ENCODE peak calls at places on chromosomes 16 and 17, in eight cellular contexts. Z is upper lobe of right lung; U is right lobe of liver; Q is adrenal gland; M is psoas muscle; H is heart left ventricle; Y is CD4-positive, CD25-positive, alpha-beta regulatory T cell; S is PC-9. I is an unnamed sample. For H3K36me3, the result is how much of the 10 kb centered on the place peaks cover.

GRCh38 chr17:39674179-39674578 is 5.9 kb downstream of the PNMT start:
- DNase-seq in Q (no peak), M (no peak), H (no peak), S (no peak), Z (no peak), Y (no peak), U (no peak), I (no peak)

GRCh38 chr17:29103341-29103740 is 60.4 kb downstream of the PIPOX start:
- DNase-seq in Z (no peak), S (no peak), Q (no peak), Y (no peak), M (no peak), U (no peak), H (no peak), I (no peak)

GRCh38 chr16:17451835-17452234 is 18.9 kb downstream of the XYLT1 start:
- DNase-seq in Q (no peak), M (no peak), U (no peak), H (no peak), Z (no peak), S (no peak), Y (no peak), I (no peak)

GRCh38 chr16:85794696-85795095 is 4.6 kb downstream of the EMC8 start:
- DNase-seq in S (no peak), Y (no peak), M (no peak), Z (no peak), H (no peak), Q (no peak), U (no peak), I (no peak)

GRCh38 chr16:23362460-23363317 is 60.6 kb downstream of the SCNN1B start:
- DNase-seq in U (no peak), Z (peak), H (no peak), Q (no peak), S (peak), M (no peak), Y (no peak), I (peak)

GRCh38 chr17:17659340-17659739 is 21.9 kb upstream of the RAI1 start:
- DNase-seq in Q (no peak), H (no peak), Y (no peak), Z (no peak), S (no peak), M (no peak), U (no peak), I (no peak)

GRCh38 chr16:78200023-78200389 is 100.6 kb downstream of the WWOX start:
- DNase-seq in Y (no peak), M (no peak), Q (no peak), H (no peak), S (no peak), U (no peak), Z (no peak), I (no peak)

GRCh38 chr17:4178651-4179050 is 35.7 kb downstream of the CYB5D2 start:
- DNase-seq in M (no peak), Q (no peak), Y (no peak), S (no peak), U (no peak), Z (peak), H (no peak), I (peak)

GRCh38 chr16:1778200-1779179 is 3.9 kb downstream of the SPSB3 start:
- DNase-seq in Q (no peak), U (peak), Y (no peak), S (no peak), H (peak), M (peak), Z (no peak), I (no peak)

GRCh38 chr17:11176549-11176948 is 64.5 kb upstream of the SHISA6 start:
- DNase-seq in Q (no peak), U (no peak), Y (no peak), Z (no peak), M (no peak), H (peak), S (no peak), I (no peak)

GRCh38 chr16:22326369-22326652 is 29.1 kb downstream of the POLR3E start:
- DNase-seq in S (no peak), H (no peak), Q (no peak), U (no peak), M (no peak), Y (no peak), Z (no peak), I (no peak)

GRCh38 chr17:67542219-67543114 is 165.4 kb downstream of the PITPNC1 start:
- DNase-seq in Z (no peak), S (no peak), H (no peak), M (no peak), Y (no peak), U (no peak), Q (no peak), I (no peak)

GRCh38 chr17:2954898-2955445 is 108.4 kb downstream of the OR1D5 start:
- DNase-seq in Q (no peak), U (no peak), Y (no peak), H (no peak), S (peak), Z (no peak), M (no peak), I (no peak)

GRCh38 chr17:3835410-3836229 is 10.4 kb downstream of the NCBP3 start:
- DNase-seq in M (no peak), Y (no peak), U (no peak), Q (no peak), Z (no peak), H (peak), S (peak), I (no peak)

DNA sequence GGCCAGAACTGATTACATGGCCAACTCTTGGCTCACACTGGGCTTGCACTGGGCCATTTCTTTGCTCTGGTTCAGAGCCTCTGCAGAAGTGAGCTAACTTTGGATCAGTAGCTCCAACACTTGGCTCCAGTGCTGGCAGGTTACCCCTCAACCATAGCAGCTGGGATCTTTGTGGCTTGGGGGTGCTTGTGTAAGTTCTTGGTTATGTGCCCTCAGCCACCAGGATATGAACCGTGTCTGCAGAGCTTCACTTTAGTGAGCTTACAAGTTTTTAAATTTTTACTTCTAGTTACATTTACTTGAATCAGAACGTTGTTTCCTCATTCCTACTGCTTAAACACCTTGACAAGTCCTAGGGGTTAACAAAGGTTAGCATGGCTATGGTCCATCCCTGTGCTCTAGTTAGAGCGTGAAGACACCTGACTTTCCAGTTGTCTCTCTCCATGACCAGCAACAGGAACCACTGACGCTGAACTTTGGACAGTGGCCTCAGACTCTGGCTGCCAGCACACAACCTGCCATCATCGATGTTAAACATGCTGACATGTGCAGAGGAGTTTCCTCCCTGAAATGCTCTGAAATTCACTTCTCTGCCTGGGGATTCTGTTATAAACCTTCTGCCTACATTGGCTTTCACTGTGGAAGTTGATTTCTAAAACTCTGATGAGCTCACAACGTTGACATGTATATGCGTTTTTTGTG is 4.1 kb downstream of the PDF start:
- DNase-seq in Q (no peak), Y (no peak), S (no peak), M (no peak), Z (no peak), U (peak), H (no peak), I (no peak)
- H3K27ac ChIP-seq in Q (no peak), Y (no peak), S (no peak), M (peak), Z (no peak), U (peak), H (no peak), I (no peak)

DNA sequence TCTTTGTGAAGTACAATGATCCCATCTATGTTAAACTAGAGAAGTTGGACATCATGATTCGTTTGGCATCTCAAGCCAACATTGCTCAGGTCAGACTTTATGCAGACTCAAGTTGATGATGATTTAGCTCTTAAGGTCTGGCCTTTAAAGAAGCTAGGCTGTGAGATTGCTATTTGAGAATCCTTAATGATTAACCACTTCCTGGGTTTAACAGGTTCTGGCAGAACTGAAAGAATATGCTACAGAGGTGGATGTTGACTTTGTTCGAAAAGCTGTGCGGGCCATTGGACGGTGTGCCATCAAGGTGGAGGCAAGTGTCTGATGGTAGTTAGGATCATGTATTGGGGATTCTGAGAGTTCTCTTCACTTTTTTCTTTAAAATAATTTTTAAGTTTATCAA is 40.3 kb downstream of the AP2B1 start:
- DNase-seq in Q (no peak), U (no peak), S (no peak), M (no peak), H (no peak), Z (no peak), Y (no peak), I (no peak)
- H3K36me3 ChIP-seq in Q (under half), U (under half), S (under half), M (half or more), H (half or more), Z (half or more), Y (half or more), I (under half)

GRCh38 chr16:21260870-21261791 is 17.0 kb downstream of the CRYM start:
- DNase-seq in S (peak), M (peak), H (peak), U (peak), Y (no peak), Z (no peak), Q (peak), I (no peak)
- H3K27ac ChIP-seq in S (no peak), M (peak), H (peak), U (peak), Y (no peak), Z (no peak), Q (no peak), I (no peak)

GRCh38 chr17:20955437-20956323 is 87.1 kb downstream of the USP22 start:
- DNase-seq in S (no peak), Q (peak), U (no peak), M (peak), Z (no peak), Y (no peak), H (no peak), I (peak)

GRCh38 chr17:20965492-20965891 is 77.3 kb downstream of the USP22 start:
- DNase-seq in Q (no peak), M (no peak), S (no peak), H (no peak), U (no peak), Z (no peak), Y (no peak), I (no peak)

GRCh38 chr17:20961551-20961950 is 81.3 kb downstream of the USP22 start:
- DNase-seq in S (no peak), Q (no peak), H (no peak), M (no peak), Y (no peak), Z (no peak), U (no peak), I (no peak)

GRCh38 chr17:20966869-20967268 is 75.9 kb downstream of the USP22 start:
- DNase-seq in Y (no peak), Z (peak), U (no peak), Q (no peak), M (no peak), S (peak), H (no peak), I (no peak)

DNA sequence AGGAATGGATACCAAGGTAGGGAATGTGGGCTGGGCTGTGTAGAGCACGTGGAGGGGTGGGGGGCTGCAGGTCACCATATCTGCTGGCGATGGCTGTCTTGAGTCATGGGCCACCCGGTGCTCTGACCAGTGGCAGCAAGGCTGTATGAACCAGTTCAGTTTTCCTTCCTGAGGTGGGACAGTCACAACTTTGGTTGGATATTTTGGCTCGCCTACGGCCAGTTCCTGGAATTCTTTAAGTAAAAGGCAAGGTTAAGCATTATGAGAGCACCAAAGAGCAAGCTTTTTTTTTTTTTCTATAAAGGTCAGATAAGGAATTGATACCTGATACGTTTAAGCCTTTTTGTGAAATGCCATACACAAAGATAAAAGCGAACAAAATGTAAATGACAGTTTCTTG is 81.9 kb downstream of the USP22 start:
- DNase-seq in Y (no peak), H (no peak), Q (no peak), M (no peak), Z (no peak), S (no peak), U (no peak), I (no peak)
- H3K36me3 ChIP-seq in Y (under half), H (under half), Q (under half), M (under half), Z (under half), S (under half), U (under half), I (under half)

GRCh38 chr17:58757162-58757613 is 1.5 kb downstream of the PPM1E start:
- DNase-seq in Q (no peak), M (no peak), Z (no peak), U (no peak), S (no peak), Y (no peak), H (no peak), I (no peak)
- H3K27ac ChIP-seq in Q (no peak), M (no peak), Z (no peak), U (no peak), S (no peak), Y (no peak), H (no peak), I (no peak)

GRCh38 chr17:77497578-77497934 is 356.8 kb downstream of the SEC14L1 start:
- DNase-seq in U (peak), Q (no peak), S (no peak), H (peak), Y (no peak), M (no peak), Z (peak), I (no peak)
- H3K36me3 ChIP-seq in U (under half), Q (under half), S (under half), H (half or more), Y (half or more), M (half or more), Z (under half), I (under half)